ENCODE peak calls at places on chromosomes 4 and X, in ten cellular contexts. L is left lung, Q is PC-3, O is spleen, Y is left ventricle myocardium inferior, M is upper lobe of left lung, P is GM23248, B is tibial artery, S is PC-9, X is SJSA1. U is an unnamed sample.

GRCh38 chr4:3255611-3256186 is 6.7 kb downstream of the MSANTD1 start:
- DNase-seq in M (peak; percentile 11), S (no peak), Q (no peak), Y (peak; percentile 12), X (peak; percentile 16), B (peak; percentile 14), P (no peak), O (peak; percentile 70), L (peak; percentile 18), U (no peak)

GRCh38 chr4:154164931-154165839 is 326.4 kb downstream of the DCHS2 start:
- DNase-seq in Y (no peak), O (no peak), P (peak; percentile 96), M (peak; percentile 30), B (peak; percentile 49), L (peak; percentile 61), X (no peak), Q (peak; percentile 66), S (peak; percentile 70), U (peak; percentile 72)

GRCh38 chr4:65669008-65669971 is 999 bp downstream of the EPHA5 start:
- DNase-seq in L (no peak), Q (peak; percentile 25), M (no peak), O (peak; percentile 58), S (no peak), Y (no peak), B (no peak), X (peak; percentile 33), P (peak; percentile 11), U (no peak)

GRCh38 chr4:117134386-117134785 is 49.0 kb upstream of the TRAM1L1 start:
- DNase-seq in Q (peak; percentile 69), O (no peak), P (peak; percentile 58), S (peak; percentile 36), X (no peak), B (no peak), Y (no peak), M (no peak), L (no peak), U (no peak)

GRCh38 chr4:22324422-22324821 is 191.4 kb downstream of the ADGRA3 start:
- DNase-seq in O (no peak), P (no peak), B (no peak), Y (no peak), S (no peak), Q (no peak), X (no peak), M (no peak), L (no peak), U (no peak)

GRCh38 chrX:134646671-134647070 is 11.6 kb downstream of the PLAC1 start:
- DNase-seq in Q (no peak), B (no peak), X (no peak), O (no peak), S (no peak), Y (no peak), M (no peak), L (no peak), P (no peak), U (no peak)

GRCh38 chr4:97987019-97987648 is 156.1 kb downstream of the STPG2 start:
- DNase-seq in P (peak; percentile 31), M (no peak), L (no peak), Q (peak; percentile 56), B (no peak), X (no peak), S (no peak), O (no peak), Y (no peak), U (no peak)

GRCh38 chr4:151407466-151408379 is 1.3 kb upstream of the FHIP1A start:
- DNase-seq in O (peak; percentile 87), X (no peak), B (peak; percentile 26), Y (peak; percentile 16), S (no peak), L (peak; percentile 47), Q (peak; percentile 37), P (no peak), M (peak; percentile 65), U (no peak)

GRCh38 chr4:155522201-155522600 is 144.4 kb upstream of the GUCY1A1 start:
- DNase-seq in Y (no peak), S (no peak), O (no peak), X (no peak), B (no peak), L (no peak), P (no peak), M (no peak), Q (no peak), U (no peak)

GRCh38 chrX:21756785-21757529 is 959 bp downstream of the SMPX start:
- DNase-seq in P (no peak), Y (no peak), L (no peak), S (no peak), X (no peak), M (no peak), O (no peak), B (no peak), Q (no peak), U (no peak)
- H3K4me3 ChIP-seq in P (no peak overlapping the region), Y (peak overlapping the region; percentile 63), L (no peak overlapping the region), S (no peak overlapping the region), X (no peak overlapping the region), M (no peak overlapping the region), O (no peak overlapping the region), B (no peak overlapping the region), Q (no peak overlapping the region), U (no peak overlapping the region)

DNA sequence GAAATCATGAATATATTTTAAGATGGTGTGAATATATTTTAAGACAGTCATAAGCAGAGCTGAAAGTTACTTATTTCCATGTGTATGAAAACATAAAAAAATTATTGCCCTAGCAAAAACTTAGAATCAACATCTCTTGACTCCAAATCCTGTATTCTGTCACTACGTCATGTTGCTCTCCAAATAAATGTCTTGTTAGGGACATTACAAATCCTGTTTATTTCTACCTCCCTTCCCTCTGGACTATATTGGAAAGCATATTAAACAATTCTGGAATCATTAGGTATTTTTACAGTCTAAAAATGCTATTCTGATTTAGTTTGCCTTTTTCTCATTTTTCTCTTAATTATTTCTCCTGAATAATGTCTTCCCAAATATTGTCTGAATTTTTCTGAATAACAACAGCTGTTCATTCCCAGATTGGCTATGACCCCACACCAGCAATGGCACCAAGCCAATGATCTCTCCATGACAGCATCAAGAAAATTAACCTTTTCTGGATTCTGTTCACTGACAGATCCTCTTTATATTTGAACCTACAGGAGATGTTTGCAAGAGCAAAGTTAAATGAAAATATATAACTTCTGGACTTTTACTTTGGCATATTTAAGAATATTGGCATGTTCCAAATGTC is 523.1 kb downstream of the IQCM start:
- DNase-seq in L (no peak), M (no peak), O (no peak), S (no peak), B (no peak), X (no peak), P (no peak), Y (peak; percentile 29), Q (no peak), U (no peak)
- H3K4me3 ChIP-seq in L (no peak overlapping the region), M (no peak overlapping the region), O (no peak overlapping the region), S (no peak overlapping the region), B (no peak overlapping the region), X (no peak overlapping the region), P (no peak overlapping the region), Y (no peak overlapping the region), Q (no peak overlapping the region), U (no peak overlapping the region)

GRCh38 chr4:164977243-164978164 is at the start of gene TRIM61:
- DNase-seq in S (no peak), M (peak; percentile 63), B (no peak), O (no peak), Q (no peak), Y (peak; percentile 74), L (peak; percentile 77), P (no peak), X (no peak), U (no peak)
- H3K4me3 ChIP-seq in S (peak within 1 kb of the TSS; percentile 44), M (peak within 1 kb of the TSS; percentile 47), B (peak within 1 kb of the TSS; percentile 56), O (peak within 1 kb of the TSS; percentile 28), Q (no peak within 1 kb of the TSS), Y (peak within 1 kb of the TSS; percentile 73), L (peak within 1 kb of the TSS; percentile 44), P (no peak within 1 kb of the TSS), X (no peak within 1 kb of the TSS), U (peak within 1 kb of the TSS; percentile 48)

GRCh38 chr4:48079972-48080391 is 54.1 kb downstream of the TXK start:
- DNase-seq in L (no peak), Q (peak; percentile 88), O (no peak), B (no peak), M (no peak), Y (no peak), S (peak; percentile 96), X (no peak), P (no peak), U (peak; percentile 46)
- H3K4me3 ChIP-seq in L (no peak overlapping the region), Q (peak overlapping the region; percentile 46), O (no peak overlapping the region), B (no peak overlapping the region), M (no peak overlapping the region), Y (no peak overlapping the region), S (peak overlapping the region; percentile 43), X (no peak overlapping the region), P (no peak overlapping the region), U (no peak overlapping the region)

GRCh38 chrX:23784487-23785301 is 1.7 kb downstream of the SAT1 start:
- DNase-seq in M (no peak), Y (no peak), S (peak; percentile 79), B (no peak), O (no peak), P (peak; percentile 85), Q (peak; percentile 71), L (no peak), X (no peak), U (no peak)

GRCh38 chrX:23786268-23786815 is 3.4 kb downstream of the SAT1 start:
- DNase-seq in M (peak; percentile 51), Q (no peak), O (no peak), Y (no peak), L (no peak), X (no peak), B (no peak), P (peak; percentile 27), S (peak; percentile 56), U (no peak)

GRCh38 chrX:23783569-23784486 is 855 bp downstream of the SAT1 start:
- DNase-seq in Y (no peak), S (no peak), O (no peak), Q (peak; percentile 17), B (no peak), L (no peak), X (no peak), P (peak; percentile 27), M (no peak), U (no peak)

GRCh38 chrX:23787745-23788118 is 4.8 kb downstream of the SAT1 start:
- DNase-seq in S (no peak), O (no peak), Q (no peak), B (no peak), Y (no peak), X (no peak), P (no peak), M (no peak), L (no peak), U (no peak)

DNA sequence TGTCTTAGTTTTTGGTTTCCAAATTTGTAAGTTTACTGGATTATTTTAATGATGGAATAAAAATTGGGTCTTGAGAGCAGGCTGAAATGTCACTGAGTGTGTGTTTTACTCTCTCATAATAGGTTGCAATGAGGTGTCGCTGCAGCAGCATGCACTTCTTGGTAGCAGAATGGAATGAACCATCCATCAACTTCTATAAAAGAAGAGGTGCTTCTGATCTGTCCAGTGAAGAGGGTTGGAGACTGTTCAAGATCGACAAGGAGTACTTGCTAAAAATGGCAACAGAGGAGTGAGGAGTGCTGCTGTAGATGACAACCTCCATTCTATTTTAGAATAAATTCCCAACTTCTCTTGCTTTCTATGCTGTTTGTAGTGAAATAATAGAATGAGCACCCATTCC is 2.6 kb downstream of the SAT1 start:
- DNase-seq in O (no peak), Q (no peak), Y (no peak), B (no peak), X (no peak), P (no peak), L (no peak), S (no peak), M (no peak), U (no peak)
- H3K4me3 ChIP-seq in O (peak overlapping the region; percentile 50), Q (peak overlapping the region; percentile 97), Y (peak overlapping the region; percentile 80), B (peak overlapping the region; percentile 80), X (no peak overlapping the region), P (peak overlapping the region; percentile 87), L (peak overlapping the region; percentile 59), S (peak overlapping the region; percentile 94), M (peak overlapping the region; percentile 50), U (no peak overlapping the region)

GRCh38 chrX:1452497-1453389 is at the start of gene ASMTL:
- DNase-seq in P (peak; percentile 100), Q (peak; percentile 96), Y (peak; percentile 100), L (peak; percentile 100), B (peak; percentile 100), M (peak; percentile 100), O (peak; percentile 100), X (peak; percentile 98), S (peak; percentile 89), U (peak; percentile 95)
- H3K4me3 ChIP-seq in P (peak within 1 kb of the TSS; percentile 99), Q (peak within 1 kb of the TSS; percentile 85), Y (peak within 1 kb of the TSS; percentile 90), L (peak within 1 kb of the TSS; percentile 61), B (peak within 1 kb of the TSS; percentile 100), M (peak within 1 kb of the TSS; percentile 76), O (peak within 1 kb of the TSS; percentile 78), X (peak within 1 kb of the TSS; percentile 73), S (peak within 1 kb of the TSS; percentile 82), U (peak within 1 kb of the TSS; percentile 69)